ENCODE peak calls at places on chromosomes 5 and 9, in six cellular contexts. M, R, C, G, A and X are unnamed samples.

GRCh38 chr5:134506054-134507039 is 19.1 kb upstream of the JADE2 start:
- DNase-seq in M (peak; percentile 19), R (no peak), C (peak; percentile 33), G (no peak), A (peak; percentile 52), X (no peak)

GRCh38 chr5:23446436-23446835 is 61.0 kb upstream of the PRDM9 start:
- DNase-seq in M (no peak), R (no peak), C (no peak), G (no peak), A (no peak), X (no peak)

GRCh38 chr5:134184155-134185135 is 7.7 kb upstream of the SKP1 start:
- DNase-seq in M (peak; percentile 51), R (no peak), C (peak; percentile 90), G (peak; percentile 19), A (peak; percentile 69), X (peak; percentile 88)

GRCh38 chr9:96022445-96023031 is 147.0 kb downstream of the ERCC6L2 start:
- DNase-seq in M (no peak), R (no peak), C (peak; percentile 68), G (no peak), A (no peak), X (no peak)

GRCh38 chr9:13651969-13652663 is 372.6 kb upstream of the MPDZ start:
- DNase-seq in M (no peak), R (no peak), C (no peak), G (no peak), A (no peak), X (no peak)

GRCh38 chr5:123176224-123176937 is 87.3 kb downstream of the PRDM6 start:
- DNase-seq in M (peak; percentile 30), R (no peak), C (no peak), G (no peak), A (peak; percentile 44), X (no peak)

GRCh38 chr5:56402273-56403223 is 169.4 kb upstream of the ANKRD55 start:
- DNase-seq in M (no peak), R (no peak), C (no peak), G (peak; percentile 35), A (no peak), X (no peak)

GRCh38 chr5:180399391-180399790 is 46.3 kb upstream of the GFPT2 start:
- DNase-seq in M (no peak), R (no peak), C (peak; percentile 30), G (no peak), A (no peak), X (peak; percentile 82)

GRCh38 chr9:1171541-1171940 is 121.4 kb downstream of the DMRT2 start:
- DNase-seq in M (no peak), R (no peak), C (no peak), G (no peak), A (no peak), X (no peak)